ENCODE peak calls at places on chromosomes 13 and 19, in eight cellular contexts. C, R, X, W, Y, E, V and I are unnamed samples.
A peak's percentile ranks its signal among the peaks of the same experiment; 100 is the strongest.

GRCh38 chr13:90320663-90321062 is 1026.8 kb upstream of the MIR17HG start:
- DNase-seq in C (no peak), R (no peak), X (no peak), W (no peak), Y (no peak), E (no peak), V (no peak), I (no peak)

GRCh38 chr13:79459906-79460305 is 21.0 kb upstream of the NDFIP2 start:
- DNase-seq in C (no peak), R (no peak), X (peak; percentile 74), W (no peak), Y (no peak), E (no peak), V (no peak), I (no peak)

GRCh38 chr19:54191671-54192453 is 754 bp downstream of the TSEN34 start:
- DNase-seq in C (no peak), R (no peak), X (no peak), W (no peak), Y (no peak), E (peak; percentile 81), V (no peak), I (no peak)

GRCh38 chr13:66617786-66618185 is 612.4 kb downstream of the PCDH9 start:
- DNase-seq in C (no peak), R (no peak), X (no peak), W (no peak), Y (no peak), E (no peak), V (no peak), I (no peak)

GRCh38 chr13:45950343-45950995 is 98.9 kb upstream of the SIAH3 start:
- DNase-seq in C (no peak), R (no peak), X (peak; percentile 7), W (no peak), Y (no peak), E (no peak), V (no peak), I (no peak)

GRCh38 chr19:19292607-19293006 is 19.5 kb upstream of the TM6SF2 start:
- DNase-seq in C (no peak), R (no peak), X (no peak), W (no peak), Y (no peak), E (no peak), V (no peak), I (no peak)

GRCh38 chr19:31346660-31347059 is 2.6 kb downstream of the TSHZ3 start:
- DNase-seq in C (no peak), R (no peak), X (no peak), W (no peak), Y (no peak), E (no peak), V (no peak), I (no peak)

GRCh38 chr19:4759388-4760284 is 31.9 kb upstream of the FEM1A start:
- DNase-seq in C (peak; percentile 84), R (peak; percentile 31), X (peak; percentile 65), W (peak; percentile 30), Y (peak; percentile 41), E (peak; percentile 94), V (peak; percentile 96), I (peak; percentile 92)

GRCh38 chr13:99905814-99906213 is 65.8 kb downstream of the ZIC5 start:
- DNase-seq in C (no peak), R (no peak), X (no peak), W (no peak), Y (no peak), E (no peak), V (no peak), I (no peak)

GRCh38 chr19:22617614-22618325 is 16.4 kb upstream of the ZNF492 start:
- DNase-seq in C (no peak), R (no peak), X (no peak), W (no peak), Y (no peak), E (no peak), V (no peak), I (peak; percentile 58)

GRCh38 chr13:74930402-74931165 is 551.4 kb downstream of the TBC1D4 start:
- DNase-seq in C (peak; percentile 77), R (peak; percentile 24), X (peak; percentile 87), W (no peak), Y (no peak), E (no peak), V (no peak), I (no peak)

GRCh38 chr19:17847538-17848366 is at the start of gene JAK3:
- DNase-seq in C (no peak), R (no peak), X (peak; percentile 33), W (peak; percentile 82), Y (peak; percentile 70), E (no peak), V (peak; percentile 66), I (no peak)

GRCh38 chr19:35206379-35206778 is 22.2 kb downstream of the FAM187B start:
- DNase-seq in C (no peak), R (no peak), X (no peak), W (no peak), Y (peak; percentile 42), E (no peak), V (no peak), I (no peak)

GRCh38 chr13:44661936-44662335 is 85.8 kb upstream of the TSC22D1 start:
- DNase-seq in C (no peak), R (no peak), X (peak; percentile 31), W (no peak), Y (no peak), E (no peak), V (no peak), I (no peak)

GRCh38 chr19:55229145-55229788 is 704 bp upstream of the TMEM86B start:
- DNase-seq in C (no peak), R (no peak), X (no peak), W (no peak), Y (no peak), E (no peak), V (peak; percentile 43), I (no peak)

GRCh38 chr13:41458187-41458938 is 1.0 kb downstream of the RGCC start:
- DNase-seq in C (peak; percentile 20), R (no peak), X (peak; percentile 57), W (peak; percentile 44), Y (peak; percentile 49), E (peak; percentile 67), V (no peak), I (peak; percentile 32)

GRCh38 chr13:113638173-113638746 is 19.7 kb downstream of the ATP4B start:
- DNase-seq in C (no peak), R (no peak), X (no peak), W (no peak), Y (no peak), E (peak; percentile 28), V (peak; percentile 34), I (peak; percentile 34)